ENCODE peak calls at places on chromosomes 11 and 22, in seven cellular contexts. I is heart right ventricle, V is cardiac muscle cell, E is fibroblast of lung, C is A673, G is kidney, R is ovary. K is an unnamed sample. For H3K4me1, the result is how much of the 10 kb centered on the place peaks cover.

GRCh38 chr11:26137651-26138050 is 194.3 kb upstream of the ANO3 start:
- DNase-seq in R (no peak), V (no peak), E (no peak), C (no peak), I (no peak), G (no peak), K (no peak)

GRCh38 chr22:20499769-20500168 is 4.2 kb upstream of the KLHL22 start:
- DNase-seq in E (no peak), R (no peak), V (no peak), I (no peak), G (no peak), C (no peak), K (no peak)

GRCh38 chr11:12130180-12130980 is 20.0 kb downstream of the MICAL2 start:
- DNase-seq in G (no peak), E (no peak), R (no peak), I (no peak), C (no peak), V (no peak), K (no peak)

GRCh38 chr22:28793976-28794584 is 6.3 kb downstream of the XBP1 start:
- DNase-seq in R (no peak), G (no peak), E (no peak), I (no peak), C (no peak), V (no peak), K (no peak)

GRCh38 chr11:76666408-76666807 is 4.1 kb downstream of the LRRC32 start:
- DNase-seq in I (peak), V (peak), R (no peak), E (peak), G (peak), C (no peak), K (peak)

GRCh38 chr22:26666035-26666338 is 8.6 kb downstream of the MIAT start:
- DNase-seq in G (no peak), R (no peak), E (peak), V (no peak), C (no peak), I (no peak), K (no peak)

GRCh38 chr11:33624082-33624481 is 76.5 kb downstream of the C11orf91 start:
- DNase-seq in G (no peak), I (peak), V (peak), E (no peak), C (peak), R (no peak), K (no peak)

GRCh38 chr11:62664405-62665074 is 470 bp downstream of the C11orf98 start:
- DNase-seq in R (no peak), G (peak), V (peak), C (peak), E (peak), I (no peak), K (peak)

GRCh38 chr22:44816141-44816540 is 63.8 kb downstream of the ARHGAP8 start:
- DNase-seq in V (no peak), E (no peak), I (no peak), G (peak), R (no peak), C (no peak), K (no peak)

GRCh38 chr11:79173615-79174014 is 267.2 kb downstream of the TENM4 start:
- DNase-seq in V (peak), C (no peak), I (no peak), G (no peak), R (peak), E (peak), K (no peak)

GRCh38 chr11:2767751-2768150 is 68.0 kb upstream of the KCNQ1OT1 start:
- DNase-seq in V (no peak), E (no peak), I (no peak), R (no peak), G (peak), C (no peak), K (no peak)

GRCh38 chr11:75777461-75778110 is 9.0 kb downstream of the DGAT2 start:
- DNase-seq in C (peak), R (no peak), G (peak), I (no peak), V (no peak), E (no peak), K (peak)

DNA sequence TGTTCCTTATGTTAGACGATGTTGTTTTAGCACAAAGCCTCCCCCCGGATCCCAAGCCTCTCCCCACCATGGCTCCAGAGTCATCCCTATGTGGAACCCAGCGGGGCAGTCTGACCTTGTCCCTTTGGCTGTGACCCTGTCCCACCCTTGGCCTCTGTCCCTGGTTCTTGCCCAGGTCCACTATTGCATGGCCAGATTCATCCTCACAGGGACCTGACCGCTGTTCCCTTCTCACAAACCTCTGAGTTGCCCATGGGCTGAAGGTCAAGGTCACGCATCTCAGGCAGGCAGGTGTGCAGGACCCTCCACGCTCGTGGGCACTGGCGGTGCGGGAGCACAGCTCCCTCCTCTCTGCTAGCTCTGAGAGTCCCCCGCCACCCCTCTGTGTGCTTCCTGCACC is 39.0 kb downstream of the BCR start:
- DNase-seq in E (no peak), I (no peak), R (no peak), V (no peak), G (peak), C (no peak), K (no peak)
- H3K4me1 ChIP-seq in E (under half), I (half or more), R (under half), V (under half), G (half or more), C (under half), K (half or more)

DNA sequence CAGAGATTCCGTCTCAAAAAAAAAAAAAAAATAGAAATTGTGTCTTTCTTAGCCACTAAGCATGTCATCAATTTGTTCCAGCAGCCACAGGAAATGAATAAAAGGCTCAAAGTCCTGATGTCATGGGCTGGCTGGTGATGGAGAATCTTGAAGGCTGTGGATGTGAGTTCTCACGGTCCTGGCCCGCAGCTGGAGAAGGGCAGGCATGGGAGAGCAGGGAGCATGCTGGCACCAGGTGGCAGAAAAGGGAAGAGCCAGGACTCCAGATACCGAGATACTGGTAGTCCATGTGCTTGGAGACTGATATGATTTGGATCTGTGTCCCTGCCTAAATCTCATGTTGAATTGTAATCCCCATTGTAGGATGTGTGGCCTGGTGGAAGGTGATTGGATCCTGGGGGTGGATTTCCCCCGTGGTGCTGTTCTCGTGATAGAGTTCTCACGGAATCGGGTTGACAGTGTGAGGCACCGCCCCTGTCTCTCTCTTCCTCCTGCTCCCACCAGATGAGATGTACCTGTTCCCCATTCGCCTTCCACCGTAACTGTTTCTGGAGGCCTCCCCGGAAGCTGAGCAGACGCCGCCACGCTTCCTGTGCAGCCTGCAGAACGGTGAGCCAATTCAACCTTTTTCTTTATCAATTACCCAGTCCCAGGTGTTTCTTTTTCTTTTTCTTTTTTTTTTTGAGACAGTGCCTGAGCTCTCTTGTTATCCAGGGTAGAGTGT is 18.1 kb downstream of the MRGPRD start:
- DNase-seq in C (peak), R (no peak), I (no peak), V (no peak), G (peak), E (no peak), K (peak)
- TF ChIP-seq CTCF in C (peak), R (no peak), I (no peak), V (no peak), G (no peak), E (no peak), K (no peak)

GRCh38 chr11:65609711-65610110 is 4.3 kb downstream of the MAP3K11 start:
- DNase-seq in C (no peak), I (no peak), R (no peak), G (no peak), V (no peak), E (no peak), K (no peak)

GRCh38 chr11:65609236-65609635 is 4.8 kb downstream of the MAP3K11 start:
- DNase-seq in V (no peak), C (no peak), G (no peak), E (peak), I (no peak), R (no peak), K (no peak)

GRCh38 chr11:65606876-65607613 is 7.0 kb downstream of the MAP3K11 start:
- DNase-seq in R (peak), E (peak), V (peak), I (peak), C (peak), G (peak), K (peak)

GRCh38 chr11:65611028-65611757 is 2.8 kb downstream of the MAP3K11 start:
- DNase-seq in G (peak), R (no peak), V (no peak), E (no peak), C (peak), I (peak), K (peak)

DNA sequence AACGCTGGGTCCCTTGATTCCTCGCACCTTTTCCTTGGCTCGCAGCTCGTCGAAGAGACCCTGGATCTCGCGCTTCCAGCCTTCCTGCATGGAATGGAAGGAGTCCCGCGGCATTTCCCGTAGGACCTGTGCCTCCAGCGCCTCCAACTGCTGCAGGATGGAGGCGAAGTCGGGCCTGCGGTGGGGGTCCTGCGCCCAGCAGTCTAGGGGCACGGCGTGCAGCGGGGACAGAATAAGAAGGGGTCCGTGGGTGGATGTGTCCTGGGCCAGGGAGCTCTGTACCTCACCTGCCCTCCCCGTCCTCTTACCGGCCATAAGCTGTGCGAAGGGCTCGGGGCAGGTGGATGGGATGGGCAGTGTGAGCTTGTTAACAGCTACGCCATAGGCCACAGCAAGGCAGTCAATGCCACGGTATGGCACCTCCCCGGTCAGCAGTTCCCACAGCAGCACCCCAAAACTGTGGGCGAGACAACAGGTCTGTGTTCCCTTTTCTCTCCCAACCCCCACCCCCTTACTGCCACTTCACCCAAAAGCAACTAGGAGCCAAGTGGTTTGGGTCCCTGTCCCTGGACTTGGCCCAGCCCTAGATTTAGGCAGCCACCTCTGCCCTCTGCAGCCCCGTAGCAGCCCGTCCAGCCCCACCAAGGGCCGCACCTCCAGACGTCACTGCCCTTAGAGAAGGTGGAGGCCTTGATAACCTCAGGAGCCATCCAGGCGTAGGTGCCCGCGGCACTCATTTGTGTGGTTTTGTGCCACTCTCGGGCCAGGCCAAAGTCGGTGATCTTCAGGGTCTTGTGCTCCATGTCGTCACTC is 6.2 kb downstream of the MAP3K11 start:
- DNase-seq in C (no peak), V (no peak), R (no peak), E (no peak), I (no peak), G (no peak), K (no peak)
- H3K4me3 ChIP-seq in C (peak), V (peak), R (peak), E (peak), I (peak), G (peak), K (peak)

DNA sequence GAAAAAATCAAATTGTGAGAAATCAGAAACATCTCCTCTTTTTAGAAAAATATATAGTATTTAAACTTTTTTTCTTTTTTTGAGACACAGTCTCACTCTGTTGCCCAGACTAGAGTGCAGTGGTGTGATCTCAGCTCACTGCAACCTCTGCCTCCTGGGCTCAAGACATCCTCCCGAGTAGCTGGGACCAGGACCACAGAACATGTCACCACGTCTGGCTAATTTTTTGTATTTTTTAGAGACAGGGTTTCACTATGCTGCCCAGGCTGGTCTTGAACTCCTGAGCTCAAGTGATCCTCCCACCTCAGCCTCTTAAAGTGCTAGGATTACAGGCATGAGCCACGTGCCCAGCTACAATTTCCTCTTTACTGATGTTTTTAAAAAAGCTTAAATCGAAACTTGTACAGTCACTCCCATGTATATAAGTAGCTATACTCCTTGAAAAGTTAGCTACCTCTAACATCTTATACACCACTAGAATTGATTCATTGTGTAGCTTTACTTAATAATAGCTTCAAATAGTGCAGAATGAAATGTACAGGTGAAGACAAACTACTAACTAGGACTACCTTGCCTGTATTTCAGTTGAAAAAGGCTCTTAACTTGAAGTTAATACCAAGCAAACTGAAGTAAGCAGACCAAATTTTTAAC is 10.3 kb downstream of the EIF4G2 start:
- DNase-seq in V (no peak), C (no peak), E (no peak), R (no peak), G (no peak), I (no peak), K (no peak)
- H3K4me1 ChIP-seq in V (under half), C (under half), E (under half), R (under half), G (under half), I (under half), K (half or more)

GRCh38 chr11:127791844-127792243 is 791.3 kb upstream of the KIRREL3 start:
- DNase-seq in V (no peak), R (no peak), I (no peak), C (no peak), G (no peak), E (no peak), K (no peak)

GRCh38 chr11:127789887-127790286 is 789.3 kb upstream of the KIRREL3 start:
- DNase-seq in V (peak), C (peak), E (peak), G (no peak), I (no peak), R (no peak), K (no peak)
- TF ChIP-seq CTCF in V (no peak), C (peak), E (no peak), G (peak), I (peak), R (no peak), K (peak)

GRCh38 chr11:84853841-84854497 is 773.2 kb downstream of the DLG2 start:
- DNase-seq in R (no peak), G (no peak), I (no peak), C (no peak), V (no peak), E (peak), K (no peak)

GRCh38 chr11:84857746-84858145 is 769.4 kb downstream of the DLG2 start:
- DNase-seq in E (peak), V (no peak), R (no peak), C (no peak), I (no peak), G (no peak), K (no peak)

GRCh38 chr11:84854498-84854880 is 772.7 kb downstream of the DLG2 start:
- DNase-seq in C (no peak), R (no peak), E (peak), G (no peak), V (no peak), I (no peak), K (no peak)

DNA sequence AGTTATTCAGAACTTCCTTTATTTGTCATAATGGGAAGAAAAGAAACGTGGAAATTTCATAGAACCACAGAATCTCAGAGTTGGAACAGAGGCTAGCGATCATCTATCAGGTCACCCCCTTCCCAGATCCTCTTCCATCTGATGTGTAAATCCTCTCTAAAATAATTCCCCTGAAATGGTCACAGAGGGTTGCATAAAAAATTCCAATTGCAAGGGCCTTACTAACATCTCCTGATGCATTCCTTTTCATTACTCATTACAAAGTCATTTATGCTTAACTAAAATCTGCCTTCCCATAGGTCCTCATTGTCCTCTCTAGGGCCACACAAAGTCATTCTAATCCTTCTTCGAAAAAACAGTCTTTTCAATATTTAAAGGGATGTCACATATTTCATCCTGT is 771.3 kb downstream of the DLG2 start:
- DNase-seq in G (no peak), I (no peak), V (no peak), E (peak), C (no peak), R (no peak), K (no peak)
- H3K4me3 ChIP-seq in G (no peak), I (no peak), V (no peak), E (no peak), C (no peak), R (no peak), K (no peak)

DNA sequence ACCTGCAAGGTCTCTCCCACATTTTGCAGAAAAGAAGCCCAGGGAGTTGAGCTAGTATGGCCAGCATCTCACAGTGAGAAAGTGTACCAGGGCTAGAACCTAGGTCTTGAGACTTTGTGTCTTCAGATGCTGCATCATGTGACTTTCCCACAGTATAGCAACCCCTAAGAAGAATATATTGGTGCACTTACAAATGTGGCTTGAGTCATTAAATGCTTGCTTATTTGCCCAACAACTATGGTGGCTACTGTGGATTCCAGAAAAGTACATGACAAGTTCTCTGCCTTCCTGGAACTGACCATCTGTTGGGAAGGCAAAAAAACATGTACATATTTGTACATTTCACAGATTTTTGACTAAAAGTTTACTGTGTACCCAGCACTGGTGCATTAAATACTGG is 55.0 kb downstream of the POLD3 start:
- DNase-seq in V (no peak), C (no peak), E (peak), R (no peak), G (no peak), I (no peak), K (no peak)
- H3K4me1 ChIP-seq in V (under half), C (under half), E (under half), R (under half), G (under half), I (under half), K (under half)

GRCh38 chr11:47992959-47993820 is 12.8 kb downstream of the PTPRJ start:
- DNase-seq in C (no peak), E (peak), R (no peak), G (peak), V (no peak), I (no peak), K (no peak)
- TF ChIP-seq CTCF in C (no peak), E (no peak), R (no peak), G (no peak), V (no peak), I (no peak), K (no peak)

GRCh38 chr22:39170825-39171622 is 18.5 kb upstream of the CBX7 start:
- DNase-seq in R (peak), V (peak), C (peak), E (peak), I (peak), G (no peak), K (peak)
- H3K4me3 ChIP-seq in R (no peak), V (no peak), C (no peak), E (no peak), I (peak), G (peak), K (peak)

GRCh38 chr22:38255697-38256096 is 17.1 kb downstream of the TMEM184B start:
- DNase-seq in R (no peak), I (no peak), G (no peak), C (no peak), E (no peak), V (no peak), K (no peak)
- H3K4me1 ChIP-seq in R (under half), I (half or more), G (under half), C (under half), E (under half), V (under half), K (half or more)